ENCODE peak calls at places on chromosomes 4 and X, in seven cellular contexts. One of them, this sample, is unnamed.

GRCh38 chr4:157035471-157035870 is 40.5 kb upstream of the GLRB start:
- DNase-seq in GM23248: no peak
- DNase-seq in mammary epithelial cell: no peak
- DNase-seq in CD4-positive, alpha-beta memory T cell: no peak
- DNase-seq in HCT116: no peak
- DNase-seq in body of pancreas: no peak
- DNase-seq in neural progenitor cell: no peak
- DNase-seq in this sample: no peak

GRCh38 chrX:150357790-150358189 is 5.3 kb upstream of the MAMLD1 start:
- DNase-seq in HCT116: no peak
- DNase-seq in CD4-positive, alpha-beta memory T cell: no peak
- DNase-seq in GM23248: no peak
- DNase-seq in neural progenitor cell: no peak
- DNase-seq in body of pancreas: no peak
- DNase-seq in mammary epithelial cell: no peak
- DNase-seq in this sample: no peak

GRCh38 chr4:112327950-112328349 is 30.8 kb downstream of the ALPK1 start:
- DNase-seq in mammary epithelial cell: peak; percentile 45
- DNase-seq in body of pancreas: no peak
- DNase-seq in neural progenitor cell: peak; percentile 63
- DNase-seq in CD4-positive, alpha-beta memory T cell: no peak
- DNase-seq in GM23248: peak; percentile 70
- DNase-seq in HCT116: peak; percentile 32
- DNase-seq in this sample: peak; percentile 9

GRCh38 chr4:136562842-136563241 is 969.5 kb downstream of the PCDH18 start:
- DNase-seq in neural progenitor cell: no peak
- DNase-seq in CD4-positive, alpha-beta memory T cell: no peak
- DNase-seq in HCT116: no peak
- DNase-seq in body of pancreas: no peak
- DNase-seq in GM23248: peak; percentile 1
- DNase-seq in mammary epithelial cell: no peak
- DNase-seq in this sample: no peak

GRCh38 chr4:41256740-41257256 is at the start of gene UCHL1:
- DNase-seq in neural progenitor cell: peak; percentile 97
- DNase-seq in CD4-positive, alpha-beta memory T cell: no peak
- DNase-seq in GM23248: peak; percentile 67
- DNase-seq in mammary epithelial cell: no peak
- DNase-seq in HCT116: no peak
- DNase-seq in body of pancreas: peak; percentile 15
- DNase-seq in this sample: no peak

GRCh38 chr4:80367737-80368136 is 32.2 kb downstream of the CFAP299 start:
- DNase-seq in CD4-positive, alpha-beta memory T cell: no peak
- DNase-seq in GM23248: peak; percentile 78
- DNase-seq in body of pancreas: no peak
- DNase-seq in neural progenitor cell: no peak
- DNase-seq in HCT116: no peak
- DNase-seq in mammary epithelial cell: peak; percentile 54
- DNase-seq in this sample: no peak

GRCh38 chrX:139647597-139647996 is 60.4 kb downstream of the MCF2 start:
- DNase-seq in neural progenitor cell: no peak
- DNase-seq in mammary epithelial cell: no peak
- DNase-seq in body of pancreas: no peak
- DNase-seq in GM23248: no peak
- DNase-seq in HCT116: no peak
- DNase-seq in CD4-positive, alpha-beta memory T cell: no peak
- DNase-seq in this sample: no peak

GRCh38 chrX:135421537-135421931 is 210 bp upstream of the SMIM10L2A start:
- DNase-seq in body of pancreas: peak; percentile 90
- DNase-seq in GM23248: peak; percentile 41
- DNase-seq in CD4-positive, alpha-beta memory T cell: peak; percentile 86
- DNase-seq in neural progenitor cell: peak; percentile 86
- DNase-seq in mammary epithelial cell: peak; percentile 46
- DNase-seq in HCT116: peak; percentile 62
- DNase-seq in this sample: peak; percentile 85

GRCh38 chr4:72295966-72296557 is 264.3 kb downstream of the NPFFR2 start:
- DNase-seq in HCT116: peak; percentile 15
- DNase-seq in GM23248: peak; percentile 78
- DNase-seq in neural progenitor cell: peak; percentile 75
- DNase-seq in mammary epithelial cell: peak; percentile 34
- DNase-seq in CD4-positive, alpha-beta memory T cell: no peak
- DNase-seq in body of pancreas: no peak
- DNase-seq in this sample: no peak

GRCh38 chr4:24794916-24795665 is at the start of gene SOD3:
- DNase-seq in GM23248: peak; percentile 92
- DNase-seq in mammary epithelial cell: no peak
- DNase-seq in neural progenitor cell: peak; percentile 82
- DNase-seq in body of pancreas: peak; percentile 85
- DNase-seq in CD4-positive, alpha-beta memory T cell: no peak
- DNase-seq in HCT116: no peak
- DNase-seq in this sample: no peak

GRCh38 chrX:147191361-147191760 is 376.8 kb upstream of the CXorf51A start:
- DNase-seq in mammary epithelial cell: no peak
- DNase-seq in CD4-positive, alpha-beta memory T cell: no peak
- DNase-seq in HCT116: no peak
- DNase-seq in neural progenitor cell: no peak
- DNase-seq in body of pancreas: no peak
- DNase-seq in GM23248: no peak
- DNase-seq in this sample: no peak

GRCh38 chr4:162475221-162475620 is 311.4 kb upstream of the FSTL5 start:
- DNase-seq in body of pancreas: no peak
- DNase-seq in mammary epithelial cell: no peak
- DNase-seq in HCT116: no peak
- DNase-seq in neural progenitor cell: no peak
- DNase-seq in GM23248: no peak
- DNase-seq in CD4-positive, alpha-beta memory T cell: no peak
- DNase-seq in this sample: no peak

GRCh38 chr4:70518716-70519115 is 347 bp downstream of the AMTN start:
- DNase-seq in HCT116: no peak
- DNase-seq in body of pancreas: no peak
- DNase-seq in GM23248: no peak
- DNase-seq in mammary epithelial cell: peak; percentile 79
- DNase-seq in CD4-positive, alpha-beta memory T cell: no peak
- DNase-seq in neural progenitor cell: no peak
- DNase-seq in this sample: no peak

GRCh38 chrX:132860200-132860599 is 98.2 kb downstream of the HS6ST2 start:
- DNase-seq in neural progenitor cell: no peak
- DNase-seq in body of pancreas: no peak
- DNase-seq in mammary epithelial cell: no peak
- DNase-seq in CD4-positive, alpha-beta memory T cell: no peak
- DNase-seq in HCT116: no peak
- DNase-seq in GM23248: no peak
- DNase-seq in this sample: no peak

GRCh38 chr4:73308286-73308685 is 49.7 kb upstream of the ANKRD17 start:
- DNase-seq in CD4-positive, alpha-beta memory T cell: no peak
- DNase-seq in neural progenitor cell: peak; percentile 5
- DNase-seq in body of pancreas: no peak
- DNase-seq in HCT116: no peak
- DNase-seq in mammary epithelial cell: peak; percentile 15
- DNase-seq in GM23248: peak; percentile 53
- DNase-seq in this sample: no peak

GRCh38 chrX:2584659-2585470 is 84.1 kb upstream of the DHRSX start:
- DNase-seq in neural progenitor cell: peak; percentile 19
- DNase-seq in HCT116: no peak
- DNase-seq in CD4-positive, alpha-beta memory T cell: no peak
- DNase-seq in GM23248: no peak
- DNase-seq in mammary epithelial cell: peak; percentile 31
- DNase-seq in body of pancreas: no peak
- DNase-seq in this sample: no peak

GRCh38 chr4:17846256-17846655 is 35.5 kb downstream of the NCAPG start:
- DNase-seq in mammary epithelial cell: no peak
- DNase-seq in neural progenitor cell: no peak
- DNase-seq in body of pancreas: no peak
- DNase-seq in CD4-positive, alpha-beta memory T cell: no peak
- DNase-seq in HCT116: no peak
- DNase-seq in GM23248: no peak
- DNase-seq in this sample: no peak

GRCh38 chr4:37279894-37280592 is 35.5 kb downstream of the NWD2 start:
- DNase-seq in CD4-positive, alpha-beta memory T cell: no peak
- DNase-seq in body of pancreas: no peak
- DNase-seq in neural progenitor cell: no peak
- DNase-seq in mammary epithelial cell: peak; percentile 0
- DNase-seq in GM23248: no peak
- DNase-seq in HCT116: peak; percentile 33
- DNase-seq in this sample: no peak

GRCh38 chr4:38669233-38669632 is 5.2 kb downstream of the KLF3 start:
- DNase-seq in HCT116: no peak
- DNase-seq in body of pancreas: no peak
- DNase-seq in GM23248: peak; percentile 38
- DNase-seq in neural progenitor cell: no peak
- DNase-seq in mammary epithelial cell: no peak
- DNase-seq in CD4-positive, alpha-beta memory T cell: peak; percentile 46
- DNase-seq in this sample: no peak

GRCh38 chrX:87663421-87663820 is 145.8 kb downstream of the KLHL4 start:
- DNase-seq in HCT116: no peak
- DNase-seq in CD4-positive, alpha-beta memory T cell: no peak
- DNase-seq in body of pancreas: no peak
- DNase-seq in mammary epithelial cell: peak; percentile 13
- DNase-seq in neural progenitor cell: no peak
- DNase-seq in GM23248: no peak
- DNase-seq in this sample: no peak
- H3K27me3 ChIP-seq in HCT116: no peaks in the 10 kb centered on the region
- H3K27me3 ChIP-seq in CD4-positive, alpha-beta memory T cell: no peaks in the 10 kb centered on the region
- H3K27me3 ChIP-seq in body of pancreas: no peaks in the 10 kb centered on the region
- H3K27me3 ChIP-seq in mammary epithelial cell: no peaks in the 10 kb centered on the region
- H3K27me3 ChIP-seq in neural progenitor cell: no peaks in the 10 kb centered on the region
- H3K27me3 ChIP-seq in GM23248: no peaks in the 10 kb centered on the region
- H3K27me3 ChIP-seq in this sample: no peaks in the 10 kb centered on the region

GRCh38 chr4:183789657-183790056 is 115.5 kb upstream of the STOX2 start:
- DNase-seq in HCT116: no peak
- DNase-seq in GM23248: no peak
- DNase-seq in CD4-positive, alpha-beta memory T cell: no peak
- DNase-seq in body of pancreas: no peak
- DNase-seq in mammary epithelial cell: peak; percentile 16
- DNase-seq in neural progenitor cell: no peak
- DNase-seq in this sample: no peak

GRCh38 chr4:183788308-183788707 is 116.8 kb upstream of the STOX2 start:
- DNase-seq in CD4-positive, alpha-beta memory T cell: no peak
- DNase-seq in mammary epithelial cell: peak; percentile 46
- DNase-seq in HCT116: no peak
- DNase-seq in GM23248: no peak
- DNase-seq in body of pancreas: no peak
- DNase-seq in neural progenitor cell: no peak
- DNase-seq in this sample: no peak

DNA sequence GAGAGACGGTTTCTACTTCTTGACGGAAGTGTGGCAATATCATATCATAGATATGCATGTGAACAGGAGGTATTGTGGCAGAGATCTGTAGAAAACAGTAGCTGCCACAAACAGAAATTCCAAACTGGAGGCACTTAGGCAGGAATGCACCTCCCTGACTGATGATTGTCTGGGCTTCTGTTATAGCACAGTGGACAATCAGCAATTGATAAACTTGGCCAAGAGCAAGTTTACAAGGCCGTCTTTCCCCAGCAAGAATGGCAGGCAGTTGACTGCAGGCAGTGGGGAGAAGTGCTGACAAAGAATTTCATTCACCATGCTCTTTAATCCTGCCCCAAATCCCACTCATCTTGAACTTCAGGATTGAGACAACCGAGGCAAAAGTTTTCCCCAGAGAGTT is 114.4 kb upstream of the STOX2 start:
- DNase-seq in GM23248: no peak
- DNase-seq in CD4-positive, alpha-beta memory T cell: no peak
- DNase-seq in HCT116: no peak
- DNase-seq in body of pancreas: no peak
- DNase-seq in neural progenitor cell: no peak
- DNase-seq in mammary epithelial cell: no peak
- DNase-seq in this sample: no peak
- H3K4me3 ChIP-seq in GM23248: no peak overlapping the region
- H3K4me3 ChIP-seq in CD4-positive, alpha-beta memory T cell: no peak overlapping the region
- H3K4me3 ChIP-seq in HCT116: no peak overlapping the region
- H3K4me3 ChIP-seq in body of pancreas: no peak overlapping the region
- H3K4me3 ChIP-seq in neural progenitor cell: no peak overlapping the region
- H3K4me3 ChIP-seq in mammary epithelial cell: no peak overlapping the region
- H3K4me3 ChIP-seq in this sample: no peak overlapping the region

GRCh38 chr4:75005727-75006126 is 72.8 kb downstream of the PARM1 start:
- DNase-seq in body of pancreas: no peak
- DNase-seq in mammary epithelial cell: no peak
- DNase-seq in HCT116: no peak
- DNase-seq in GM23248: no peak
- DNase-seq in CD4-positive, alpha-beta memory T cell: no peak
- DNase-seq in neural progenitor cell: no peak
- DNase-seq in this sample: no peak
- H3K27ac ChIP-seq in body of pancreas: peak overlapping the region; percentile 77
- H3K27ac ChIP-seq in mammary epithelial cell: no peak overlapping the region
- H3K27ac ChIP-seq in HCT116: no peak overlapping the region
- H3K27ac ChIP-seq in GM23248: no peak overlapping the region
- H3K27ac ChIP-seq in CD4-positive, alpha-beta memory T cell: no peak overlapping the region
- H3K27ac ChIP-seq in neural progenitor cell: no peak overlapping the region
- H3K27ac ChIP-seq in this sample: no peak overlapping the region

DNA sequence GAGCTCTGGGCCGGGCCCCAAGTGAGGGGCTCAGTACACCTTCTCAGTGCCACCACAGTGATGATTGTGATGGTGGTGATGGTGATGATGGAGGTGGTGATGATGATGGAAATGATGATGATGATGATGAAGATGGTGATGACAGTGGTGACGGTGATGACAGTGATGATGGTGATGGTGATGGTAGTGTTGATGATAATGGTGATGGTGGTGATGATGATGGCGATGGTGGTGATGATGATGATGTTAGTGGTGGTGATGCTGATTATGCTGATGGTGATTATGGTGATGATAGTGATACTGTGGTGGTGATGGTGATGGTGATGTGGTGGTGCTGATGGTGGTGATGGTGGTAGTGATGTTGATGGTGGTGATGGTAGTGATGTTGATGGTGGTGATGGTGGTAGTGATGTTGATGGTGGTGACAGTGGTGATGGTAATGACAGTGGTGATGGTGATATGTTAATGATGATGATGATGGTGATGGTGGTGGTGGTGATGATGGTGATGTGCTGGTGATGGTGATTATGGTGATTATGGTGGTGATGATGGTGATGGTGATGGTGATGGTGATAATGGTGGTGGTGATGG is 29.9 kb downstream of the HMX1 start:
- DNase-seq in body of pancreas: no peak
- DNase-seq in CD4-positive, alpha-beta memory T cell: no peak
- DNase-seq in HCT116: no peak
- DNase-seq in mammary epithelial cell: no peak
- DNase-seq in GM23248: no peak
- DNase-seq in neural progenitor cell: no peak
- DNase-seq in this sample: no peak
- H3K27me3 ChIP-seq in body of pancreas: no peaks in the 10 kb centered on the region
- H3K27me3 ChIP-seq in CD4-positive, alpha-beta memory T cell: no peaks in the 10 kb centered on the region
- H3K27me3 ChIP-seq in HCT116: peaks cover 7% of the 10 kb centered on the region
- H3K27me3 ChIP-seq in mammary epithelial cell: no peaks in the 10 kb centered on the region
- H3K27me3 ChIP-seq in GM23248: peaks cover 17% of the 10 kb centered on the region
- H3K27me3 ChIP-seq in neural progenitor cell: peaks cover 24% of the 10 kb centered on the region
- H3K27me3 ChIP-seq in this sample: no peaks in the 10 kb centered on the region

This sample was measured in CD8-positive, alpha-beta memory T cell.